ENCODE peak calls at places on chromosomes 3 and 15, in six cellular contexts. One of them, this sample, is unnamed.

GRCh38 chr3:58005662-58006061 is 2.6 kb upstream of the FLNB start:
- DNase-seq in heart left ventricle: no peak
- DNase-seq in tibial artery: no peak
- DNase-seq in PC-3: peak
- DNase-seq in left ventricle myocardium inferior: no peak
- DNase-seq in esophagus muscularis mucosa: no peak
- DNase-seq in this sample: no peak

GRCh38 chr3:127588675-127589577 is 1.6 kb downstream of the TPRA1 start:
- DNase-seq in left ventricle myocardium inferior: no peak
- DNase-seq in esophagus muscularis mucosa: no peak
- DNase-seq in heart left ventricle: no peak
- DNase-seq in PC-3: peak
- DNase-seq in tibial artery: no peak
- DNase-seq in this sample: peak

GRCh38 chr15:78327442-78327841 is 12.7 kb upstream of the CRABP1 start:
- DNase-seq in heart left ventricle: no peak
- DNase-seq in esophagus muscularis mucosa: no peak
- DNase-seq in left ventricle myocardium inferior: no peak
- DNase-seq in PC-3: no peak
- DNase-seq in tibial artery: no peak
- DNase-seq in this sample: no peak

GRCh38 chr15:37926136-37926535 is 8.3 kb upstream of the TMCO5A start:
- DNase-seq in heart left ventricle: no peak
- DNase-seq in esophagus muscularis mucosa: no peak
- DNase-seq in tibial artery: no peak
- DNase-seq in left ventricle myocardium inferior: no peak
- DNase-seq in PC-3: peak
- DNase-seq in this sample: no peak

GRCh38 chr3:123757281-123757940 is 126.7 kb downstream of the MYLK start:
- DNase-seq in esophagus muscularis mucosa: no peak
- DNase-seq in heart left ventricle: peak
- DNase-seq in left ventricle myocardium inferior: peak
- DNase-seq in tibial artery: peak
- DNase-seq in PC-3: no peak
- DNase-seq in this sample: no peak

GRCh38 chr15:62847900-62848489 is 194.6 kb upstream of the TPM1 start:
- DNase-seq in PC-3: peak
- DNase-seq in left ventricle myocardium inferior: peak
- DNase-seq in tibial artery: no peak
- DNase-seq in heart left ventricle: peak
- DNase-seq in esophagus muscularis mucosa: no peak
- DNase-seq in this sample: peak

GRCh38 chr3:36707623-36708409 is 56.5 kb downstream of the DCLK3 start:
- DNase-seq in PC-3: peak
- DNase-seq in heart left ventricle: no peak
- DNase-seq in tibial artery: no peak
- DNase-seq in left ventricle myocardium inferior: no peak
- DNase-seq in esophagus muscularis mucosa: no peak
- DNase-seq in this sample: peak

GRCh38 chr3:21672303-21672702 is 78.7 kb downstream of the ZNF385D start:
- DNase-seq in PC-3: peak
- DNase-seq in heart left ventricle: no peak
- DNase-seq in tibial artery: no peak
- DNase-seq in esophagus muscularis mucosa: no peak
- DNase-seq in left ventricle myocardium inferior: no peak
- DNase-seq in this sample: no peak

GRCh38 chr3:31224936-31225335 is 307.8 kb upstream of the STT3B start:
- DNase-seq in PC-3: no peak
- DNase-seq in heart left ventricle: no peak
- DNase-seq in esophagus muscularis mucosa: no peak
- DNase-seq in left ventricle myocardium inferior: no peak
- DNase-seq in tibial artery: no peak
- DNase-seq in this sample: no peak

GRCh38 chr3:103818800-103819199 is 1384.0 kb downstream of the ZPLD1 start:
- DNase-seq in heart left ventricle: no peak
- DNase-seq in esophagus muscularis mucosa: no peak
- DNase-seq in PC-3: no peak
- DNase-seq in tibial artery: no peak
- DNase-seq in left ventricle myocardium inferior: no peak
- DNase-seq in this sample: no peak

GRCh38 chr3:186839874-186840641 is 2.5 kb upstream of the ADIPOQ start:
- DNase-seq in PC-3: peak
- DNase-seq in left ventricle myocardium inferior: no peak
- DNase-seq in heart left ventricle: no peak
- DNase-seq in esophagus muscularis mucosa: no peak
- DNase-seq in tibial artery: peak
- DNase-seq in this sample: no peak

GRCh38 chr3:38114052-38114874 is 22.7 kb downstream of the ACAA1 start:
- DNase-seq in heart left ventricle: no peak
- DNase-seq in esophagus muscularis mucosa: no peak
- DNase-seq in tibial artery: peak
- DNase-seq in PC-3: no peak
- DNase-seq in left ventricle myocardium inferior: no peak
- DNase-seq in this sample: no peak

GRCh38 chr15:77527164-77527778 is 105.4 kb downstream of the LINGO1 start:
- DNase-seq in left ventricle myocardium inferior: peak
- DNase-seq in esophagus muscularis mucosa: no peak
- DNase-seq in tibial artery: peak
- DNase-seq in heart left ventricle: no peak
- DNase-seq in PC-3: peak
- DNase-seq in this sample: peak

GRCh38 chr3:45832691-45833090 is 9.2 kb downstream of the LZTFL1 start:
- DNase-seq in left ventricle myocardium inferior: no peak
- DNase-seq in esophagus muscularis mucosa: no peak
- DNase-seq in PC-3: peak
- DNase-seq in tibial artery: no peak
- DNase-seq in heart left ventricle: no peak
- DNase-seq in this sample: peak

GRCh38 chr15:75702431-75702830 is 10.2 kb downstream of the CSPG4 start:
- DNase-seq in PC-3: no peak
- DNase-seq in tibial artery: peak
- DNase-seq in left ventricle myocardium inferior: no peak
- DNase-seq in esophagus muscularis mucosa: no peak
- DNase-seq in heart left ventricle: no peak
- DNase-seq in this sample: no peak

GRCh38 chr15:91407237-91407889 is 307.3 kb downstream of the SV2B start:
- DNase-seq in esophagus muscularis mucosa: no peak
- DNase-seq in PC-3: peak
- DNase-seq in left ventricle myocardium inferior: peak
- DNase-seq in tibial artery: no peak
- DNase-seq in heart left ventricle: peak
- DNase-seq in this sample: peak

GRCh38 chr3:65178703-65179102 is 490.9 kb upstream of the ADAMTS9 start:
- DNase-seq in esophagus muscularis mucosa: no peak
- DNase-seq in left ventricle myocardium inferior: no peak
- DNase-seq in heart left ventricle: no peak
- DNase-seq in PC-3: no peak
- DNase-seq in tibial artery: no peak
- DNase-seq in this sample: no peak

GRCh38 chr15:101056366-101057334 is 137.5 kb downstream of the LRRK1 start:
- DNase-seq in tibial artery: no peak
- DNase-seq in heart left ventricle: no peak
- DNase-seq in esophagus muscularis mucosa: peak
- DNase-seq in left ventricle myocardium inferior: no peak
- DNase-seq in PC-3: no peak
- DNase-seq in this sample: peak

GRCh38 chr3:145243875-145244274 is 917.1 kb downstream of the PLOD2 start:
- DNase-seq in tibial artery: no peak
- DNase-seq in esophagus muscularis mucosa: no peak
- DNase-seq in heart left ventricle: no peak
- DNase-seq in left ventricle myocardium inferior: no peak
- DNase-seq in PC-3: peak
- DNase-seq in this sample: peak

GRCh38 chr15:31799711-31800321 is 230.5 kb upstream of the CHRNA7 start:
- DNase-seq in tibial artery: no peak
- DNase-seq in heart left ventricle: no peak
- DNase-seq in PC-3: peak
- DNase-seq in left ventricle myocardium inferior: peak
- DNase-seq in esophagus muscularis mucosa: no peak
- DNase-seq in this sample: no peak

GRCh38 chr3:16460886-16461285 is 52.6 kb downstream of the RFTN1 start:
- DNase-seq in esophagus muscularis mucosa: no peak
- DNase-seq in heart left ventricle: no peak
- DNase-seq in PC-3: no peak
- DNase-seq in tibial artery: no peak
- DNase-seq in left ventricle myocardium inferior: no peak
- DNase-seq in this sample: no peak

GRCh38 chr15:31456329-31457060 is 129.9 kb downstream of the KLF13 start:
- DNase-seq in PC-3: no peak
- DNase-seq in heart left ventricle: no peak
- DNase-seq in left ventricle myocardium inferior: no peak
- DNase-seq in tibial artery: no peak
- DNase-seq in esophagus muscularis mucosa: no peak
- DNase-seq in this sample: no peak

GRCh38 chr15:85318048-85318731 is 62.2 kb upstream of the AKAP13 start:
- DNase-seq in heart left ventricle: no peak
- DNase-seq in PC-3: peak
- DNase-seq in left ventricle myocardium inferior: no peak
- DNase-seq in esophagus muscularis mucosa: no peak
- DNase-seq in tibial artery: no peak
- DNase-seq in this sample: peak

GRCh38 chr3:47491777-47492176 is 16.0 kb upstream of the SCAP start:
- DNase-seq in left ventricle myocardium inferior: no peak
- DNase-seq in PC-3: no peak
- DNase-seq in esophagus muscularis mucosa: no peak
- DNase-seq in heart left ventricle: no peak
- DNase-seq in tibial artery: no peak
- DNase-seq in this sample: no peak

DNA sequence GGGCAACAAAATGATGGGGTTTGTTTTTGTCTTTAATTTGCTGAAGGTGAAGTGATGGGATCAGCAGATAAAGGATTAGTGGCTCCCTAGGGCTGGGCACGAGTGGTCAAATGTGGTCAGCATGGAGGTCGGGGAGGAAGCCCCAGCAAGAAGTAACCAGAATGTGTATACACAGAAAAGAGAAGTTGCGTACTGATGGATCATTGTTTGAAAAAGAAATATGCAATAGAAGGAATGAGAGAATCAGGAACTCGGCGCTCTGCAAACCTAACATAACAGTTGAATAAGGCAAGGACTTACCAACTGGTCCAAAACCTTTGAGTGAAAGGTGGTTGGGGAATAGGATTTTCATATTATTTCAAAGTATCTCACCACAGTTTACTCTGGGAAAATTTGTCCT is 1.5 kb downstream of the TMOD2 start:
- DNase-seq in tibial artery: no peak
- DNase-seq in esophagus muscularis mucosa: peak
- DNase-seq in PC-3: no peak
- DNase-seq in heart left ventricle: no peak
- DNase-seq in left ventricle myocardium inferior: no peak
- DNase-seq in this sample: no peak
- TF ChIP-seq CTCF in tibial artery: no peak
- TF ChIP-seq CTCF in esophagus muscularis mucosa: no peak
- TF ChIP-seq CTCF in PC-3: no peak
- TF ChIP-seq CTCF in heart left ventricle: no peak
- TF ChIP-seq CTCF in left ventricle myocardium inferior: no peak
- TF ChIP-seq CTCF in this sample: no peak

GRCh38 chr15:40367673-40368611 is 9.9 kb downstream of the DISP2 start:
- DNase-seq in left ventricle myocardium inferior: peak
- DNase-seq in heart left ventricle: peak
- DNase-seq in PC-3: peak
- DNase-seq in tibial artery: peak
- DNase-seq in esophagus muscularis mucosa: no peak
- DNase-seq in this sample: peak
- H3K27ac ChIP-seq in left ventricle myocardium inferior: peak
- H3K27ac ChIP-seq in heart left ventricle: peak
- H3K27ac ChIP-seq in PC-3: no peak
- H3K27ac ChIP-seq in tibial artery: peak
- H3K27ac ChIP-seq in esophagus muscularis mucosa: no peak
- H3K27ac ChIP-seq in this sample: no peak

GRCh38 chr15:32987067-32987466 is 207.4 kb downstream of the FMN1 start:
- DNase-seq in heart left ventricle: no peak
- DNase-seq in PC-3: no peak
- DNase-seq in esophagus muscularis mucosa: no peak
- DNase-seq in left ventricle myocardium inferior: no peak
- DNase-seq in tibial artery: no peak
- DNase-seq in this sample: no peak
- H3K4me3 ChIP-seq in heart left ventricle: no peak
- H3K4me3 ChIP-seq in PC-3: no peak
- H3K4me3 ChIP-seq in esophagus muscularis mucosa: no peak
- H3K4me3 ChIP-seq in left ventricle myocardium inferior: no peak
- H3K4me3 ChIP-seq in tibial artery: no peak
- H3K4me3 ChIP-seq in this sample: no peak

DNA sequence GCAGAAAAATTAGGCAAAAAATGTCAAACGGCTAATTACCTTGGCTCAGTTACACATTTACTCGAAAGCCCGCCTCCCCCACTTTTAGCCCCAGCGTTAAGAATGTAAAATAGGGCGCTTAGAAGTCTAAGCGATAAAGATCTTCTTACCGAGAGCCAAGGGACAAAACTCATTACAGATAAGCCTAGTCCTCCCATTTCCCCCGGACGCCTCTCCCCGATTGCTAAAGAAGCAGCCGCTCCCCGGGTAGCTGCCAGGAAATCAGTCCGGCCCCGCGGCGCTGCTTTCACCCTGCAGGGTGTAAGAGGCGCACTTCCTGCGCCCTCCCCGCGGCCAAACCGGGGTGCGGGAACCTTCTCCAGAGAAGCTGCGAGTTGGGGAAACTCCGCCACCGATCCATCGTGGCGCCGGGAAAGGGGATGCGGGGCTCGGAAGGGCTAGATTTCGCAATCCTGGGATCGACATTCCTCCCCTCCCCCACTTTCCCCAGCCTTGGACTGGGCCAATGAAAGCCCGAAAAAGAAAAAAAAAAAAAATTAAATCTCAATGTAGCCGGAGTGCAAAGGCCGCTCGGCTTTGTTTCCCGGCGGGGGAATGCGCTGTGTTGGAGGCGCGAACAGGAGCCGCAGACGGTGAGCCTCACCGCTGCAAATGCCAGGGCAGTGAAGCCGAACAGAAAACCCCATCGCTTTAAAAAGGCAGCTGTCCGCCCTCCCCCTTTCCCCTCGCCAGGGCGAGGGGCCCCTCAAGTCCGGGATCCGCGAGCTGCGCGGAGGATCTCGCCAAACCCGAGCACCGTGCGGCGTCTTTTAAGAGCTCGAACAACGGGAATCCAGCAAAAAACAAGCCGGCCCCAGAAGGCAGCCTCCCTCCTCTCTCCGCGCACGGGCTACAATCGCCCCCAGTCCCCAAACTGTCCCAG is 658 bp upstream of the PTPRG start:
- DNase-seq in esophagus muscularis mucosa: peak
- DNase-seq in left ventricle myocardium inferior: peak
- DNase-seq in tibial artery: peak
- DNase-seq in heart left ventricle: peak
- DNase-seq in PC-3: no peak
- DNase-seq in this sample: peak
- TF ChIP-seq CTCF in esophagus muscularis mucosa: no peak
- TF ChIP-seq CTCF in left ventricle myocardium inferior: peak
- TF ChIP-seq CTCF in tibial artery: peak
- TF ChIP-seq CTCF in heart left ventricle: no peak
- TF ChIP-seq CTCF in PC-3: no peak
- TF ChIP-seq CTCF in this sample: peak

DNA sequence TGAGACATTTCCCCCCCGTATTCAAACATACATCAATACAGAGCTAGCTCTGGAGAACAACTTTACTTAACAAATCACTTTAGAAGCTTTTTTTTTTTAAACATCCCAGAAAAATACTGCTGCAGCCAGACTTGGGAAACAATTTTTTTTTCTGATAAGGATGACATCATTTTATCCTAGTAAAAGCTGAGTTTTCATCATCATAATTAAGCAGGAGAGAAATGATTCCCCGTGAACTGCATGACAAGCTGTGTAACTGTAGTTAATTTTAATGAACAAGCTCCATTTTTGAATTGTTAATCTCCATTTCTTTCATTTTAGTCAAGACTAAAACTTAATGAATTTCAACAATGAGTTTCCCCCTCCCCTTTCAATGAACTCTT is 31.5 kb downstream of the HES1 start:
- DNase-seq in PC-3: no peak
- DNase-seq in tibial artery: no peak
- DNase-seq in heart left ventricle: no peak
- DNase-seq in esophagus muscularis mucosa: no peak
- DNase-seq in left ventricle myocardium inferior: no peak
- DNase-seq in this sample: no peak
- H3K27ac ChIP-seq in PC-3: no peak
- H3K27ac ChIP-seq in tibial artery: no peak
- H3K27ac ChIP-seq in heart left ventricle: no peak
- H3K27ac ChIP-seq in esophagus muscularis mucosa: no peak
- H3K27ac ChIP-seq in left ventricle myocardium inferior: no peak
- H3K27ac ChIP-seq in this sample: no peak

This sample was measured in cardiac muscle cell.